ENCODE peak calls at places on chromosome 12, in ten cellular contexts. J is activated naive CD4-positive, alpha-beta T cell treated with anti-CD3 and anti-CD28 coated beads, Interleukin-2, amount 50 U/mL, for 16 hours; W is AG08396; X is GM13976; E is MCF 10A; U is stimulated activated CD8-positive, alpha-beta memory T cell treated with anti-CD3 and anti-CD28 coated beads, Interleukin-12 subunit alpha, Interleukin-12 subunit beta, amount 100 ng/mL, for 1 hour; M is EH; B is Calu3; N is kidney glomerular epithelial cell; G is hypothalamus. D is an unnamed sample.

GRCh38 chr12:11040162-11040561 is 9.0 kb upstream of the TAS2R31 start:
- DNase-seq in N (no peak), J (no peak), E (no peak), G (no peak), X (no peak), M (peak), W (no peak), B (no peak), U (no peak), D (no peak)

GRCh38 chr12:59055204-59055839 is 135.0 kb upstream of the LRIG3 start:
- DNase-seq in G (no peak), W (peak), X (no peak), M (peak), J (no peak), E (peak), B (no peak), N (peak), U (no peak), D (no peak)

GRCh38 chr12:129676411-129676810 is 227.4 kb downstream of the TMEM132D start:
- DNase-seq in N (no peak), M (no peak), W (no peak), E (no peak), G (no peak), U (no peak), B (no peak), X (no peak), J (no peak), D (no peak)

GRCh38 chr12:102765736-102766135 is 151.3 kb downstream of the PAH start:
- DNase-seq in B (no peak), X (no peak), N (no peak), E (no peak), J (no peak), M (peak), G (no peak), U (no peak), W (no peak), D (no peak)

GRCh38 chr12:66399626-66399931 is 97.3 kb downstream of the HELB start:
- DNase-seq in N (no peak), U (no peak), M (no peak), B (no peak), G (no peak), W (no peak), X (no peak), E (no peak), J (no peak), D (no peak)

GRCh38 chr12:153080-153746 is 60.7 kb downstream of the SLC6A12 start:
- DNase-seq in E (peak), J (peak), M (peak), G (no peak), U (peak), B (peak), N (peak), X (peak), W (peak), D (peak)

GRCh38 chr12:101924647-101925046 is 47.3 kb downstream of the DRAM1 start:
- DNase-seq in N (no peak), E (no peak), G (no peak), X (no peak), M (peak), W (peak), B (no peak), J (no peak), U (no peak), D (no peak)

GRCh38 chr12:89084751-89085150 is 267.6 kb downstream of the DUSP6 start:
- DNase-seq in B (no peak), E (no peak), U (no peak), X (no peak), J (no peak), G (no peak), W (no peak), N (no peak), M (peak), D (no peak)

GRCh38 chr12:81974762-81975161 is 215.6 kb upstream of the PPFIA2 start:
- DNase-seq in N (no peak), X (no peak), E (no peak), J (no peak), U (no peak), M (no peak), W (no peak), G (no peak), B (no peak), D (no peak)

GRCh38 chr12:15212877-15213276 is 8.3 kb downstream of the RERG start:
- DNase-seq in G (no peak), W (no peak), E (no peak), N (no peak), X (no peak), U (no peak), B (no peak), J (no peak), M (no peak), D (no peak)

GRCh38 chr12:89154743-89155530 is 197.4 kb downstream of the DUSP6 start:
- DNase-seq in U (no peak), X (no peak), W (no peak), J (no peak), E (no peak), M (no peak), B (no peak), N (no peak), G (no peak), D (peak)

GRCh38 chr12:40105265-40105514 is 691 bp downstream of the SLC2A13 start:
- DNase-seq in J (no peak), U (no peak), G (peak), E (no peak), B (no peak), M (no peak), W (peak), X (no peak), N (peak), D (peak)